ENCODE peak calls at places on chromosomes 3 and 15, in six cellular contexts. P, X, H, B, S and J are unnamed samples.
A peak's percentile ranks its signal among the peaks of the same experiment; 100 is the strongest.

GRCh38 chr3:185215873-185216586 is 37.8 kb downstream of the EHHADH start:
- DNase-seq in S (no peak), B (no peak), X (no peak), P (no peak), H (no peak), J (no peak)

GRCh38 chr15:73608475-73608874 is 24.7 kb downstream of the NPTN start:
- DNase-seq in S (no peak), P (no peak), H (no peak), X (no peak), B (no peak), J (no peak)

GRCh38 chr3:168094580-168094876 is 1.2 kb downstream of the GOLIM4 start:
- DNase-seq in B (no peak), S (no peak), P (no peak), H (peak; percentile 79), X (no peak), J (no peak)

GRCh38 chr15:101171954-101172353 is 79.9 kb downstream of the CHSY1 start:
- DNase-seq in S (no peak), X (no peak), H (no peak), P (no peak), B (no peak), J (no peak)

GRCh38 chr3:20013396-20013795 is 1.3 kb upstream of the PP2D1 start:
- DNase-seq in X (no peak), S (no peak), P (no peak), H (no peak), B (no peak), J (no peak)

GRCh38 chr3:112097378-112097777 is 11.2 kb downstream of the C3orf52 start:
- DNase-seq in S (no peak), P (peak; percentile 72), B (no peak), X (no peak), H (no peak), J (no peak)

GRCh38 chr3:126481808-126482502 is 6.3 kb upstream of the ZXDC start:
- DNase-seq in H (no peak), P (peak; percentile 74), X (peak; percentile 63), S (no peak), B (peak; percentile 49), J (peak; percentile 41)

GRCh38 chr3:195761503-195762248 is 40.9 kb downstream of the MUC20 start:
- DNase-seq in X (no peak), H (no peak), B (no peak), S (no peak), P (no peak), J (no peak)

GRCh38 chr15:42619641-42620371 is 44.4 kb downstream of the STARD9 start:
- DNase-seq in H (peak; percentile 79), P (no peak), S (no peak), X (no peak), B (no peak), J (no peak)

GRCh38 chr3:82133070-82133606 is 371.7 kb upstream of the GBE1 start:
- DNase-seq in P (peak; percentile 74), B (peak; percentile 46), X (no peak), H (peak; percentile 68), S (peak; percentile 62), J (peak; percentile 14)

GRCh38 chr15:74424901-74425528 is 8.7 kb downstream of the SEMA7A start:
- DNase-seq in P (no peak), X (no peak), H (no peak), S (no peak), B (no peak), J (no peak)

GRCh38 chr3:30349507-30349906 is 256.9 kb upstream of the TGFBR2 start:
- DNase-seq in B (no peak), X (no peak), P (no peak), S (no peak), H (peak; percentile 15), J (no peak)

GRCh38 chr3:170037463-170038433 is at the start of gene GPR160:
- DNase-seq in S (peak; percentile 30), B (peak; percentile 76), H (peak; percentile 89), X (peak; percentile 71), P (peak; percentile 95), J (peak; percentile 23)

GRCh38 chr3:194773666-194774455 is 88.2 kb downstream of the FAM43A start:
- DNase-seq in X (no peak), P (peak; percentile 57), S (no peak), B (no peak), H (no peak), J (no peak)

GRCh38 chr3:195035345-195036202 is 235.4 kb downstream of the XXYLT1 start:
- DNase-seq in P (peak; percentile 43), S (no peak), X (peak; percentile 56), B (no peak), H (peak; percentile 62), J (no peak)

GRCh38 chr3:13880811-13881156 is 913 bp upstream of the WNT7A start:
- DNase-seq in X (peak; percentile 59), S (no peak), B (no peak), H (no peak), P (no peak), J (no peak)

GRCh38 chr15:69341356-69341755 is 42.6 kb downstream of the PAQR5 start:
- DNase-seq in X (no peak), S (no peak), P (no peak), H (no peak), B (no peak), J (no peak)

GRCh38 chr3:183372911-183373310 is 55.5 kb downstream of the MCF2L2 start:
- DNase-seq in P (no peak), X (no peak), S (no peak), B (no peak), H (no peak), J (no peak)

GRCh38 chr3:116886202-116886893 is 176.8 kb downstream of the TUSC7 start:
- DNase-seq in S (no peak), B (no peak), H (no peak), X (no peak), P (no peak), J (no peak)

GRCh38 chr15:101394056-101394630 is 95.4 kb downstream of the PCSK6 start:
- DNase-seq in P (no peak), B (no peak), S (no peak), X (peak; percentile 13), H (no peak), J (no peak)

GRCh38 chr3:123397921-123398785 is 50.7 kb downstream of the ADCY5 start:
- DNase-seq in X (no peak), B (peak; percentile 24), S (no peak), H (no peak), P (no peak), J (no peak)

GRCh38 chr3:58580826-58581327 is 3.7 kb upstream of the FAM107A start:
- DNase-seq in S (no peak), B (no peak), H (no peak), X (no peak), P (no peak), J (no peak)
- H3K27ac ChIP-seq in S (no peak overlapping the region), B (no peak overlapping the region), H (peak overlapping the region; percentile 94), X (no peak overlapping the region), P (no peak overlapping the region), J (peak overlapping the region; percentile 93)

GRCh38 chr3:197521277-197522182 is 34.2 kb downstream of the BDH1 start:
- DNase-seq in S (no peak), H (no peak), P (no peak), X (no peak), B (no peak), J (no peak)

GRCh38 chr3:197518794-197519451 is 36.8 kb downstream of the BDH1 start:
- DNase-seq in S (no peak), B (no peak), X (no peak), H (no peak), P (no peak), J (no peak)

GRCh38 chr3:197519801-197520211 is 36.0 kb downstream of the BDH1 start:
- DNase-seq in P (no peak), X (no peak), H (no peak), S (no peak), B (no peak), J (no peak)

GRCh38 chr3:197522183-197522715 is 33.5 kb downstream of the BDH1 start:
- DNase-seq in P (peak; percentile 87), X (peak; percentile 68), S (no peak), H (no peak), B (no peak), J (no peak)

DNA sequence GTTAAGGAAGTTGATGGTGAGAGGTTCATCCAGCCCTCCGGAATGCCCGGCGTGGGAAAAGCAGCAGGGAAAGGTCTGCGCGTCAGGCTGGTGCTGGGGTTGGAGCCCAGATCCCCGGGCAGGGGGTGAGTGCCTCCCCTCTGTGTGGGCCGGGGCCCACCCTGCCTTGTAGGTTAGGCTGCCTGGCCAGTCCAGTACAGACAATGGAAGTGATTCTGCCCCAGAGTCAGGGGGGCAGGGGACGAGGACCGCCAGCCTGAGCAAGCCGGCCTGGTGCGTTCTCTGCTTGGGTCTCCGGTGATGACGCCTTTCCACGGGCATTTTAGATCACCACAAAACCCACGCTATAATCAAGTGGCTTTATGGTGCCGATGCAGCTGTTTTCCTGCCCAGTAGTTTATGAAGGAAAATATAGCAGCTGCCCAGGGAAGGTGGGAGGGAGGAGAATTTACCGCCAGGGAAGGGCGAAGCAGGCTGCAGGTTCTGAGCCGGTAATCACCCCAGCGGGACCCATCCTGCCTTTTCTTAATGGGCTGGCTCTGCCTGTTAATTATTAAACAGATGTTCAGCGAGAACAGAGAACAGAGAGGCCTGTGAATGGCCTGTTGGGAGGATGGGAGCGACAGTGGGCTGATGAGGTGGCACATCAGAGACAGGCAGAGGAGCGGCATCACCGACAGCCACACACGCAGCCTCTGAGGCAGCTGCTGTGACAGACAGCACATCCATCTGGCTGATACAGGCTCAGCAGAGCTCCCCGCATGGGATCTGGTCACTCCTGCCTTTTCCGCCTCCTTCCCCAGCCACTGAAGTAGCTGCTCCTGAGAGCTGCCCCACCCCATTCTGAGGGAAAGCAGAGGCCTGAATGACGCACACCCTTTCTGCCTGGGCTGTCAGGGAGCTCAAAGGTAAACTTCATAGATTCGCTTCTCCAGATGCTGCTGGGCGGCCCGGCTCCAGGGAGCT is 35.2 kb downstream of the BDH1 start:
- DNase-seq in B (no peak), S (no peak), H (peak; percentile 72), P (peak; percentile 91), X (no peak), J (no peak)
- H3K4me3 ChIP-seq in B (no peak overlapping the region), S (no peak overlapping the region), H (no peak overlapping the region), P (no peak overlapping the region), X (no peak overlapping the region), J (no peak overlapping the region)

DNA sequence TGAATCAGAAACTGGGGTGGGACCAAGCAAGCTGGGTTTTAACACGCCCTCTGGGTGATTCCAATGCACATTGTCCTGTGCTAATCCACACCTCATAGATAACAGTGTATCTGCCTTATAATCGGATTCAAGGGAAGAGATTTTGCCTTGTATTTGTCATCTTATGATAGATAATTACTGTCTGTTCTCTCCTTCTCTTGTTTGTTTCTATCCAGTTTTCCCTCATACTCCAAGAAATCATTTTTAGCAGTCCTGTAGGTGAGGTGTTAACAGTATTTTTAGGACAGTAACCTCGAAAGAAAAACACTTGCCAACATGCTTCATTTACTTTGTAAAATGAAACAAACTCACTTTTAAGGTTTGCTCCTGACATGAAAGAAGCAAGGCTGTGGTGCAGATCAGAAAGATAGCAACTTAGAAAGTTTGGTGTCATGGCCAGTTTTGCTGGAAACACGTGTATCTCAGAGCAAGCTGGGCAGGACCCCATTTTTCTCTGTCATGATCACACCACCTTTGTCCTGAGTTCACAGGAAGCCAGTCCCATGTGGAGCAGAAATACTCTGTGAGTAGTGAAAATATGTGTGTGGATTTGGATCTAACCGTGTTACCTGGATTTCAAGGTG is 72.6 kb downstream of the TRAK1 start:
- DNase-seq in H (no peak), P (no peak), B (no peak), S (no peak), X (no peak), J (no peak)
- H3K4me1 ChIP-seq in H (peaks cover 19% of the 10 kb centered on the region), P (no peaks in the 10 kb centered on the region), B (peaks cover 72% of the 10 kb centered on the region), S (peaks cover 6% of the 10 kb centered on the region), X (peaks cover 52% of the 10 kb centered on the region), J (peaks cover 57% of the 10 kb centered on the region)

DNA sequence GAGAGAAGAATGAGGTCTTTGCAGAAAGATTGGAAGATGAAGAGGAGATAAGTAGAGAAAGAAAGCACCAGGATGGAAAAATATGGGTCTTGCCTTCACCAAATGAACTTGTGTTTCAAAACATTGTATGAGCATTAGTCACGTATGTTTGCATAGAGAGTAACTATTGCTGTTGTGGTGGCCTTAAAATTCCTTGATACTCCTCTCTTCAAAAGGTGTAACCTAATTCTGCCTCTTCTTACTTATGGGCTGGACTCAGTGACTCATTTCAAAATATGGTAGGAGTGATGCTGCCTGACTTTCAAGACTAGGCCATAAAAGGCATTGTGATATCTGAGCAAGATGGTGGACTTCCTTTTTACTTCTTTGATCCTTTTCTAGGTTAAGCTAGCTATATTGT is 228.7 kb upstream of the ZNF385D start:
- DNase-seq in P (no peak), H (no peak), B (no peak), S (no peak), X (no peak), J (no peak)
- H3K27ac ChIP-seq in P (no peak overlapping the region), H (no peak overlapping the region), B (no peak overlapping the region), S (no peak overlapping the region), X (no peak overlapping the region), J (no peak overlapping the region)